ENCODE peak calls at places on chromosomes 1 and 21, in seven cellular contexts. O, V, T, J, Z, I and F are unnamed samples.

GRCh38 chr1:159798893-159799292 is 3.3 kb upstream of the FCRL6 start:
- DNase-seq in O (peak; percentile 83), V (peak; percentile 87), T (no peak), J (peak; percentile 50), Z (peak; percentile 73), I (peak; percentile 60), F (peak; percentile 13)

GRCh38 chr1:109197163-109198042 is 16.3 kb upstream of the SARS1 start:
- DNase-seq in O (peak; percentile 69), V (peak; percentile 99), T (no peak), J (no peak), Z (no peak), I (peak; percentile 51), F (no peak)

GRCh38 chr1:41650176-41650519 is 165.7 kb upstream of the EDN2 start:
- DNase-seq in O (no peak), V (peak; percentile 61), T (no peak), J (no peak), Z (no peak), I (peak; percentile 58), F (no peak)

GRCh38 chr1:182664281-182664680 is 20.1 kb downstream of the RGS8 start:
- DNase-seq in O (no peak), V (no peak), T (no peak), J (no peak), Z (no peak), I (no peak), F (no peak)

GRCh38 chr1:231073311-231073710 is 33.3 kb upstream of the FAM89A start:
- DNase-seq in O (no peak), V (no peak), T (no peak), J (no peak), Z (no peak), I (no peak), F (no peak)

GRCh38 chr1:50493710-50494109 is 70.5 kb upstream of the DMRTA2 start:
- DNase-seq in O (no peak), V (no peak), T (no peak), J (no peak), Z (peak; percentile 49), I (no peak), F (no peak)

GRCh38 chr1:156069490-156070455 is 8.8 kb downstream of the RAB25 start:
- DNase-seq in O (no peak), V (no peak), T (no peak), J (no peak), Z (no peak), I (no peak), F (no peak)

GRCh38 chr1:43069481-43070050 is 102.5 kb downstream of the EBNA1BP2 start:
- DNase-seq in O (peak; percentile 40), V (no peak), T (no peak), J (no peak), Z (no peak), I (no peak), F (no peak)

GRCh38 chr1:247833601-247834000 is 8.1 kb downstream of the OR11L1 start:
- DNase-seq in O (no peak), V (no peak), T (no peak), J (no peak), Z (no peak), I (no peak), F (no peak)

GRCh38 chr1:1344672-1345361 is 4.4 kb downstream of the DVL1 start:
- DNase-seq in O (no peak), V (peak; percentile 56), T (no peak), J (no peak), Z (no peak), I (no peak), F (no peak)

GRCh38 chr1:31243451-31244286 is 4.0 kb upstream of the NKAIN1 start:
- DNase-seq in O (peak; percentile 53), V (peak; percentile 13), T (no peak), J (no peak), Z (no peak), I (no peak), F (no peak)

GRCh38 chr1:111202366-111202706 is 1.9 kb upstream of the DENND2D start:
- DNase-seq in O (no peak), V (no peak), T (no peak), J (no peak), Z (peak; percentile 56), I (no peak), F (no peak)

GRCh38 chr1:165484532-165484931 is 39.6 kb upstream of the RXRG start:
- DNase-seq in O (no peak), V (no peak), T (no peak), J (no peak), Z (no peak), I (no peak), F (no peak)

GRCh38 chr1:22788298-22788697 is 77.7 kb downstream of the EPHB2 start:
- DNase-seq in O (no peak), V (peak; percentile 51), T (no peak), J (no peak), Z (no peak), I (no peak), F (no peak)

GRCh38 chr21:25689226-25689625 is 45.5 kb downstream of the ATP5PF start:
- DNase-seq in O (no peak), V (peak; percentile 37), T (no peak), J (no peak), Z (no peak), I (no peak), F (no peak)

GRCh38 chr1:74933500-74933899 is 200.5 kb downstream of the TYW3 start:
- DNase-seq in O (no peak), V (no peak), T (no peak), J (no peak), Z (no peak), I (no peak), F (no peak)

GRCh38 chr1:109864960-109865611 is 45.6 kb upstream of the CSF1 start:
- DNase-seq in O (peak; percentile 38), V (peak; percentile 99), T (no peak), J (no peak), Z (no peak), I (no peak), F (no peak)

GRCh38 chr1:208709981-208710380 is 465.8 kb upstream of the PLXNA2 start:
- DNase-seq in O (no peak), V (no peak), T (no peak), J (no peak), Z (no peak), I (no peak), F (no peak)

GRCh38 chr21:31257265-31257664 is 86.8 kb downstream of the TIAM1 start:
- DNase-seq in O (no peak), V (no peak), T (no peak), J (no peak), Z (no peak), I (no peak), F (no peak)

GRCh38 chr1:4674117-4674516 is 19.7 kb downstream of the AJAP1 start:
- DNase-seq in O (no peak), V (no peak), T (no peak), J (no peak), Z (no peak), I (no peak), F (no peak)

GRCh38 chr1:119675349-119676343 is 27.6 kb upstream of the ZNF697 start:
- DNase-seq in O (peak; percentile 91), V (peak; percentile 84), T (peak; percentile 19), J (peak; percentile 75), Z (peak; percentile 92), I (peak; percentile 88), F (peak; percentile 64)
- H3K4me3 ChIP-seq in O (no peak overlapping the region), V (peak overlapping the region; percentile 65), T (peak overlapping the region; percentile 51), J (no peak overlapping the region), Z (peak overlapping the region; percentile 19), I (no peak overlapping the region), F (peak overlapping the region; percentile 43)

DNA sequence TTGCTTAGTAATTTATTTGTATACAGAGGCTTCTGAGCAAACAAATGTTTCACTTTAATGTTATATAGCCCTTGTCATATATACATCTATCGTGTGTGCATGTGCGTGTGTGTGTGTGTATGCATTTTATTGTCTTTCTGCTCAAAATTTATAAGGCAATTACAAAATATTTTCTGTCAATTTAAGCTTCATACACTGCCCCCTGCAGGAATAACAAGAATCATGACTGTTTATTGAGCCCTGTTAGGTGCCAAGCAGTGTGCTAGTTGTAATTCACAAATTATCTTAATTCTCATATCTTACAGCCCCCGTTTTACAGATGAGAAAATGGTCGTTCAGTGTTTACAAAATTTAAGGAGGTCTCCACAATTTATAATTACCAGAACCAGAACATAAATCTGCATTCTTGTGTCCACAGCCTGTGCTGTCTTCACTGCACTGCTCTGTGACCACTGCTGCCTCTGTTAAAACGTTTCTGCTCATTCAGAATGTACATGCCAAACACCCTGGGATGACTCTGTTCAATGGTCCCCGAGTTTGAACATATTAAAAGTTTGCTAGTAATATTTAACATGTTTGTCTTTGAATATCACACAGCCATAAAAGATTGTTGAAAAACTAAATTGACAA is 181.3 kb downstream of the ATP6V1G3 start:
- DNase-seq in O (no peak), V (no peak), T (no peak), J (peak; percentile 25), Z (no peak), I (no peak), F (no peak)
- TF ChIP-seq CTCF in O (no peak), V (peak; percentile 36), T (peak; percentile 41), J (peak; percentile 82), Z (peak; percentile 23), I (peak; percentile 11), F (peak; percentile 50)

DNA sequence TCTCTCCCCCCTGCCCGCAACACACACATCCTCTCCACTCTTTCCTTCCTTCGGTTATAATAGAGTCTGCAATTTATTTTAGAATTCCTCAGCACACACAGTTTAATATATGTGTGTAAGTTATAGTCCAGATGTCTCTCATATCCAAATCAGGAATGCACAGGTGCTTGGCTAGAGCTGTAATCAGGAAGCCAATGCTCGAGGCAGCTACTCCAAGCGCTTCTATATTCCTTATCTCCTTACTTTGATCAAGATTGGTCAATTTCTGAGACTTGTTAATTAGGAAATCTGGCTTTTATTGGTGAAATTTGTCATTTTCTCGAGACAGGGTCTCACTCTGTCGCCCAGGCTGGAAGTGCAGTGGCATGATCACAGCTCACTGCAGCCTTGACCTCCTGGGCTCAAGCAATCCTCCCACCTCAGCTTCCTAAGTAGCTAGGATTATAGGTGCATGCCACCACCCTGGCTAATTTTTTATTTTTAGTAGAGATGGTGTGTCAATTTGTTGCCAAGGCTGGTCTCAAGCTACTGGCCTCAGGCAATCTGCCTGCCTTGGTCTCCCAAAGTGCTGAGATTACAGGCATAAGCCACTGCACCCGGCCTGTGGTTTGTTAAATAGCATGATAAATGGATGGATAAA is 27.7 kb downstream of the RPL5 start:
- DNase-seq in O (no peak), V (no peak), T (no peak), J (no peak), Z (no peak), I (no peak), F (no peak)
- H3K4me3 ChIP-seq in O (no peak overlapping the region), V (no peak overlapping the region), T (no peak overlapping the region), J (peak overlapping the region; percentile 56), Z (peak overlapping the region; percentile 11), I (no peak overlapping the region), F (no peak overlapping the region)

GRCh38 chr1:15717418-15718131 is 18.5 kb upstream of the SLC25A34 start:
- DNase-seq in O (no peak), V (no peak), T (no peak), J (no peak), Z (no peak), I (peak; percentile 60), F (no peak)

GRCh38 chr1:15720861-15721260 is 15.2 kb upstream of the SLC25A34 start:
- DNase-seq in O (no peak), V (no peak), T (no peak), J (no peak), Z (no peak), I (no peak), F (no peak)

GRCh38 chr1:15718199-15718601 is 17.9 kb upstream of the SLC25A34 start:
- DNase-seq in O (no peak), V (no peak), T (no peak), J (no peak), Z (no peak), I (no peak), F (no peak)

GRCh38 chr1:15722411-15722810 is 13.6 kb upstream of the SLC25A34 start:
- DNase-seq in O (no peak), V (no peak), T (no peak), J (no peak), Z (no peak), I (no peak), F (no peak)

GRCh38 chr1:15719721-15720120 is 16.3 kb upstream of the SLC25A34 start:
- DNase-seq in O (no peak), V (no peak), T (no peak), J (peak; percentile 13), Z (no peak), I (no peak), F (no peak)
- TF ChIP-seq CTCF in O (no peak), V (no peak), T (no peak), J (peak; percentile 48), Z (no peak), I (no peak), F (no peak)